ENCODE peak calls at places on chromosomes 12 and 14, in nine cellular contexts. One of them, this sample, is unnamed.

GRCh38 chr12:91746976-91747375 is 398.7 kb downstream of the BTG1 start:
- DNase-seq in stimulated activated CD4-positive, alpha-beta T cell treated with anti-CD3 and anti-CD28 coated beads, Interleukin-2, amount 100 ng/mL, for 24 hours: no peak
- DNase-seq in fibroblast of mammary gland: peak
- DNase-seq in EL: no peak
- DNase-seq in foreskin melanocyte: no peak
- DNase-seq in A549: no peak
- DNase-seq in A172: no peak
- DNase-seq in astrocyte of the spinal cord: no peak
- DNase-seq in BJ: no peak
- DNase-seq in this sample: no peak

GRCh38 chr14:38964630-38965029 is 138.4 kb downstream of the SEC23A start:
- DNase-seq in stimulated activated CD4-positive, alpha-beta T cell treated with anti-CD3 and anti-CD28 coated beads, Interleukin-2, amount 100 ng/mL, for 24 hours: no peak
- DNase-seq in BJ: no peak
- DNase-seq in fibroblast of mammary gland: no peak
- DNase-seq in astrocyte of the spinal cord: peak
- DNase-seq in A172: peak
- DNase-seq in A549: no peak
- DNase-seq in EL: peak
- DNase-seq in foreskin melanocyte: no peak
- DNase-seq in this sample: no peak

GRCh38 chr12:565161-565560 is 98.1 kb downstream of the NINJ2 start:
- DNase-seq in stimulated activated CD4-positive, alpha-beta T cell treated with anti-CD3 and anti-CD28 coated beads, Interleukin-2, amount 100 ng/mL, for 24 hours: no peak
- DNase-seq in A549: no peak
- DNase-seq in EL: no peak
- DNase-seq in foreskin melanocyte: no peak
- DNase-seq in astrocyte of the spinal cord: no peak
- DNase-seq in BJ: no peak
- DNase-seq in A172: no peak
- DNase-seq in fibroblast of mammary gland: no peak
- DNase-seq in this sample: no peak

GRCh38 chr12:20798561-20798960 is 11.9 kb upstream of the SLCO1B3 start:
- DNase-seq in A549: no peak
- DNase-seq in astrocyte of the spinal cord: peak
- DNase-seq in stimulated activated CD4-positive, alpha-beta T cell treated with anti-CD3 and anti-CD28 coated beads, Interleukin-2, amount 100 ng/mL, for 24 hours: no peak
- DNase-seq in A172: peak
- DNase-seq in foreskin melanocyte: no peak
- DNase-seq in BJ: no peak
- DNase-seq in fibroblast of mammary gland: peak
- DNase-seq in EL: peak
- DNase-seq in this sample: no peak

GRCh38 chr12:121963341-121964018 is 45.1 kb downstream of the CFAP251 start:
- DNase-seq in A172: no peak
- DNase-seq in foreskin melanocyte: no peak
- DNase-seq in fibroblast of mammary gland: no peak
- DNase-seq in A549: no peak
- DNase-seq in astrocyte of the spinal cord: no peak
- DNase-seq in BJ: no peak
- DNase-seq in stimulated activated CD4-positive, alpha-beta T cell treated with anti-CD3 and anti-CD28 coated beads, Interleukin-2, amount 100 ng/mL, for 24 hours: no peak
- DNase-seq in EL: no peak
- DNase-seq in this sample: no peak

GRCh38 chr12:77236066-77236465 is 170.7 kb upstream of the E2F7 start:
- DNase-seq in A172: no peak
- DNase-seq in EL: no peak
- DNase-seq in fibroblast of mammary gland: no peak
- DNase-seq in stimulated activated CD4-positive, alpha-beta T cell treated with anti-CD3 and anti-CD28 coated beads, Interleukin-2, amount 100 ng/mL, for 24 hours: no peak
- DNase-seq in BJ: no peak
- DNase-seq in foreskin melanocyte: no peak
- DNase-seq in astrocyte of the spinal cord: peak
- DNase-seq in A549: no peak
- DNase-seq in this sample: peak

GRCh38 chr12:45407188-45407850 is 191.4 kb downstream of the ANO6 start:
- DNase-seq in BJ: no peak
- DNase-seq in astrocyte of the spinal cord: no peak
- DNase-seq in fibroblast of mammary gland: peak
- DNase-seq in A172: peak
- DNase-seq in A549: no peak
- DNase-seq in EL: no peak
- DNase-seq in stimulated activated CD4-positive, alpha-beta T cell treated with anti-CD3 and anti-CD28 coated beads, Interleukin-2, amount 100 ng/mL, for 24 hours: no peak
- DNase-seq in foreskin melanocyte: no peak
- DNase-seq in this sample: no peak

GRCh38 chr14:90567991-90568390 is 171.2 kb downstream of the CALM1 start:
- DNase-seq in A549: no peak
- DNase-seq in astrocyte of the spinal cord: no peak
- DNase-seq in fibroblast of mammary gland: no peak
- DNase-seq in EL: no peak
- DNase-seq in foreskin melanocyte: no peak
- DNase-seq in stimulated activated CD4-positive, alpha-beta T cell treated with anti-CD3 and anti-CD28 coated beads, Interleukin-2, amount 100 ng/mL, for 24 hours: no peak
- DNase-seq in BJ: no peak
- DNase-seq in A172: no peak
- DNase-seq in this sample: no peak

GRCh38 chr14:75032939-75033338 is 18.3 kb downstream of the MLH3 start:
- DNase-seq in BJ: no peak
- DNase-seq in stimulated activated CD4-positive, alpha-beta T cell treated with anti-CD3 and anti-CD28 coated beads, Interleukin-2, amount 100 ng/mL, for 24 hours: no peak
- DNase-seq in foreskin melanocyte: no peak
- DNase-seq in EL: no peak
- DNase-seq in A172: no peak
- DNase-seq in astrocyte of the spinal cord: no peak
- DNase-seq in A549: no peak
- DNase-seq in fibroblast of mammary gland: no peak
- DNase-seq in this sample: no peak

GRCh38 chr14:50318031-50318626 is 6.0 kb downstream of the DMAC2L start:
- DNase-seq in fibroblast of mammary gland: peak
- DNase-seq in astrocyte of the spinal cord: peak
- DNase-seq in EL: peak
- DNase-seq in A549: peak
- DNase-seq in stimulated activated CD4-positive, alpha-beta T cell treated with anti-CD3 and anti-CD28 coated beads, Interleukin-2, amount 100 ng/mL, for 24 hours: no peak
- DNase-seq in BJ: no peak
- DNase-seq in A172: peak
- DNase-seq in foreskin melanocyte: no peak
- DNase-seq in this sample: no peak

GRCh38 chr12:47602330-47602729 is 103.5 kb downstream of the RPAP3 start:
- DNase-seq in astrocyte of the spinal cord: peak
- DNase-seq in fibroblast of mammary gland: no peak
- DNase-seq in stimulated activated CD4-positive, alpha-beta T cell treated with anti-CD3 and anti-CD28 coated beads, Interleukin-2, amount 100 ng/mL, for 24 hours: no peak
- DNase-seq in A549: no peak
- DNase-seq in foreskin melanocyte: no peak
- DNase-seq in BJ: no peak
- DNase-seq in EL: no peak
- DNase-seq in A172: no peak
- DNase-seq in this sample: no peak

GRCh38 chr14:41280745-41281144 is 325.9 kb upstream of the LRFN5 start:
- DNase-seq in fibroblast of mammary gland: peak
- DNase-seq in foreskin melanocyte: no peak
- DNase-seq in EL: no peak
- DNase-seq in stimulated activated CD4-positive, alpha-beta T cell treated with anti-CD3 and anti-CD28 coated beads, Interleukin-2, amount 100 ng/mL, for 24 hours: no peak
- DNase-seq in astrocyte of the spinal cord: peak
- DNase-seq in A549: no peak
- DNase-seq in A172: no peak
- DNase-seq in BJ: no peak
- DNase-seq in this sample: no peak

GRCh38 chr12:123231931-123232330 is 1.0 kb downstream of the MPHOSPH9 start:
- DNase-seq in A172: no peak
- DNase-seq in astrocyte of the spinal cord: no peak
- DNase-seq in foreskin melanocyte: no peak
- DNase-seq in BJ: no peak
- DNase-seq in stimulated activated CD4-positive, alpha-beta T cell treated with anti-CD3 and anti-CD28 coated beads, Interleukin-2, amount 100 ng/mL, for 24 hours: no peak
- DNase-seq in A549: peak
- DNase-seq in EL: peak
- DNase-seq in fibroblast of mammary gland: no peak
- DNase-seq in this sample: no peak

GRCh38 chr14:22836301-22837058 is at the start of gene MMP14:
- DNase-seq in A172: no peak
- DNase-seq in astrocyte of the spinal cord: peak
- DNase-seq in foreskin melanocyte: peak
- DNase-seq in A549: no peak
- DNase-seq in EL: peak
- DNase-seq in stimulated activated CD4-positive, alpha-beta T cell treated with anti-CD3 and anti-CD28 coated beads, Interleukin-2, amount 100 ng/mL, for 24 hours: no peak
- DNase-seq in fibroblast of mammary gland: peak
- DNase-seq in BJ: peak
- DNase-seq in this sample: peak

GRCh38 chr12:124504273-124505000 is 63.0 kb downstream of the NCOR2 start:
- DNase-seq in BJ: no peak
- DNase-seq in astrocyte of the spinal cord: no peak
- DNase-seq in A549: no peak
- DNase-seq in A172: no peak
- DNase-seq in EL: no peak
- DNase-seq in fibroblast of mammary gland: no peak
- DNase-seq in stimulated activated CD4-positive, alpha-beta T cell treated with anti-CD3 and anti-CD28 coated beads, Interleukin-2, amount 100 ng/mL, for 24 hours: no peak
- DNase-seq in foreskin melanocyte: no peak
- DNase-seq in this sample: no peak

GRCh38 chr14:103662029-103662428 is 33.0 kb downstream of the KLC1 start:
- DNase-seq in astrocyte of the spinal cord: no peak
- DNase-seq in BJ: no peak
- DNase-seq in stimulated activated CD4-positive, alpha-beta T cell treated with anti-CD3 and anti-CD28 coated beads, Interleukin-2, amount 100 ng/mL, for 24 hours: no peak
- DNase-seq in foreskin melanocyte: no peak
- DNase-seq in EL: no peak
- DNase-seq in A172: no peak
- DNase-seq in fibroblast of mammary gland: no peak
- DNase-seq in A549: no peak
- DNase-seq in this sample: no peak

GRCh38 chr12:104457746-104458644 is 1.2 kb downstream of the CHST11 start:
- DNase-seq in A549: peak
- DNase-seq in A172: no peak
- DNase-seq in astrocyte of the spinal cord: no peak
- DNase-seq in fibroblast of mammary gland: no peak
- DNase-seq in stimulated activated CD4-positive, alpha-beta T cell treated with anti-CD3 and anti-CD28 coated beads, Interleukin-2, amount 100 ng/mL, for 24 hours: peak
- DNase-seq in BJ: no peak
- DNase-seq in EL: peak
- DNase-seq in foreskin melanocyte: no peak
- DNase-seq in this sample: no peak

GRCh38 chr12:19461986-19462385 is 22.7 kb downstream of the AEBP2 start:
- DNase-seq in EL: no peak
- DNase-seq in A549: no peak
- DNase-seq in foreskin melanocyte: no peak
- DNase-seq in stimulated activated CD4-positive, alpha-beta T cell treated with anti-CD3 and anti-CD28 coated beads, Interleukin-2, amount 100 ng/mL, for 24 hours: no peak
- DNase-seq in BJ: no peak
- DNase-seq in fibroblast of mammary gland: no peak
- DNase-seq in A172: no peak
- DNase-seq in astrocyte of the spinal cord: no peak
- DNase-seq in this sample: no peak

GRCh38 chr12:79844693-79845092 is 90.2 kb downstream of the PPP1R12A start:
- DNase-seq in foreskin melanocyte: peak
- DNase-seq in astrocyte of the spinal cord: peak
- DNase-seq in EL: peak
- DNase-seq in stimulated activated CD4-positive, alpha-beta T cell treated with anti-CD3 and anti-CD28 coated beads, Interleukin-2, amount 100 ng/mL, for 24 hours: no peak
- DNase-seq in A549: peak
- DNase-seq in A172: peak
- DNase-seq in fibroblast of mammary gland: peak
- DNase-seq in BJ: peak
- DNase-seq in this sample: peak

GRCh38 chr14:29926701-29927595 is 699 bp downstream of the PRKD1 start:
- DNase-seq in stimulated activated CD4-positive, alpha-beta T cell treated with anti-CD3 and anti-CD28 coated beads, Interleukin-2, amount 100 ng/mL, for 24 hours: no peak
- DNase-seq in A172: no peak
- DNase-seq in EL: peak
- DNase-seq in astrocyte of the spinal cord: peak
- DNase-seq in foreskin melanocyte: peak
- DNase-seq in BJ: no peak
- DNase-seq in A549: peak
- DNase-seq in fibroblast of mammary gland: peak
- DNase-seq in this sample: no peak

GRCh38 chr14:75418779-75419768 is 8.7 kb upstream of the JDP2 start:
- DNase-seq in A172: no peak
- DNase-seq in EL: no peak
- DNase-seq in A549: no peak
- DNase-seq in foreskin melanocyte: no peak
- DNase-seq in BJ: no peak
- DNase-seq in stimulated activated CD4-positive, alpha-beta T cell treated with anti-CD3 and anti-CD28 coated beads, Interleukin-2, amount 100 ng/mL, for 24 hours: peak
- DNase-seq in fibroblast of mammary gland: no peak
- DNase-seq in astrocyte of the spinal cord: no peak
- DNase-seq in this sample: no peak

GRCh38 chr12:85725991-85726390 is 110.2 kb downstream of the RASSF9 start:
- DNase-seq in BJ: no peak
- DNase-seq in A549: no peak
- DNase-seq in astrocyte of the spinal cord: no peak
- DNase-seq in foreskin melanocyte: no peak
- DNase-seq in A172: no peak
- DNase-seq in EL: no peak
- DNase-seq in fibroblast of mammary gland: peak
- DNase-seq in stimulated activated CD4-positive, alpha-beta T cell treated with anti-CD3 and anti-CD28 coated beads, Interleukin-2, amount 100 ng/mL, for 24 hours: no peak
- DNase-seq in this sample: no peak

GRCh38 chr12:113155641-113156040 is 6.1 kb downstream of the CFAP73 start:
- DNase-seq in fibroblast of mammary gland: no peak
- DNase-seq in A549: no peak
- DNase-seq in foreskin melanocyte: no peak
- DNase-seq in astrocyte of the spinal cord: no peak
- DNase-seq in stimulated activated CD4-positive, alpha-beta T cell treated with anti-CD3 and anti-CD28 coated beads, Interleukin-2, amount 100 ng/mL, for 24 hours: no peak
- DNase-seq in EL: no peak
- DNase-seq in BJ: no peak
- DNase-seq in A172: no peak
- DNase-seq in this sample: no peak

GRCh38 chr12:27711312-27711682 is 665 bp downstream of the MRPS35 start:
- DNase-seq in BJ: no peak
- DNase-seq in stimulated activated CD4-positive, alpha-beta T cell treated with anti-CD3 and anti-CD28 coated beads, Interleukin-2, amount 100 ng/mL, for 24 hours: peak
- DNase-seq in foreskin melanocyte: no peak
- DNase-seq in A549: no peak
- DNase-seq in fibroblast of mammary gland: no peak
- DNase-seq in A172: peak
- DNase-seq in EL: peak
- DNase-seq in astrocyte of the spinal cord: peak
- DNase-seq in this sample: peak

GRCh38 chr14:89270439-89271227 is 146.4 kb downstream of the FOXN3 start:
- DNase-seq in A549: no peak
- DNase-seq in EL: no peak
- DNase-seq in fibroblast of mammary gland: no peak
- DNase-seq in astrocyte of the spinal cord: no peak
- DNase-seq in BJ: no peak
- DNase-seq in stimulated activated CD4-positive, alpha-beta T cell treated with anti-CD3 and anti-CD28 coated beads, Interleukin-2, amount 100 ng/mL, for 24 hours: no peak
- DNase-seq in A172: no peak
- DNase-seq in foreskin melanocyte: no peak
- DNase-seq in this sample: no peak

GRCh38 chr14:33768458-33768830 is 182.4 kb downstream of the EGLN3 start:
- DNase-seq in astrocyte of the spinal cord: no peak
- DNase-seq in fibroblast of mammary gland: peak
- DNase-seq in foreskin melanocyte: no peak
- DNase-seq in BJ: no peak
- DNase-seq in EL: no peak
- DNase-seq in stimulated activated CD4-positive, alpha-beta T cell treated with anti-CD3 and anti-CD28 coated beads, Interleukin-2, amount 100 ng/mL, for 24 hours: no peak
- DNase-seq in A172: no peak
- DNase-seq in A549: no peak
- DNase-seq in this sample: peak

GRCh38 chr14:22517117-22517720 is 71.8 kb downstream of the DAD1 start:
- DNase-seq in A549: no peak
- DNase-seq in fibroblast of mammary gland: no peak
- DNase-seq in foreskin melanocyte: no peak
- DNase-seq in A172: no peak
- DNase-seq in BJ: no peak
- DNase-seq in stimulated activated CD4-positive, alpha-beta T cell treated with anti-CD3 and anti-CD28 coated beads, Interleukin-2, amount 100 ng/mL, for 24 hours: no peak
- DNase-seq in EL: no peak
- DNase-seq in astrocyte of the spinal cord: no peak
- DNase-seq in this sample: no peak

GRCh38 chr12:88453323-88453722 is 126.9 kb downstream of the KITLG start:
- DNase-seq in A549: no peak
- DNase-seq in EL: peak
- DNase-seq in fibroblast of mammary gland: peak
- DNase-seq in BJ: no peak
- DNase-seq in foreskin melanocyte: no peak
- DNase-seq in A172: no peak
- DNase-seq in astrocyte of the spinal cord: peak
- DNase-seq in stimulated activated CD4-positive, alpha-beta T cell treated with anti-CD3 and anti-CD28 coated beads, Interleukin-2, amount 100 ng/mL, for 24 hours: no peak
- DNase-seq in this sample: no peak

GRCh38 chr12:45794422-45794821 is 64.9 kb downstream of the ARID2 start:
- DNase-seq in A172: no peak
- DNase-seq in astrocyte of the spinal cord: no peak
- DNase-seq in EL: no peak
- DNase-seq in foreskin melanocyte: no peak
- DNase-seq in fibroblast of mammary gland: no peak
- DNase-seq in BJ: no peak
- DNase-seq in A549: no peak
- DNase-seq in stimulated activated CD4-positive, alpha-beta T cell treated with anti-CD3 and anti-CD28 coated beads, Interleukin-2, amount 100 ng/mL, for 24 hours: no peak
- DNase-seq in this sample: no peak

GRCh38 chr12:53061404-53062010 is 11.6 kb downstream of the TNS2 start:
- DNase-seq in A549: peak
- DNase-seq in astrocyte of the spinal cord: no peak
- DNase-seq in foreskin melanocyte: no peak
- DNase-seq in A172: peak
- DNase-seq in fibroblast of mammary gland: no peak
- DNase-seq in BJ: no peak
- DNase-seq in EL: no peak
- DNase-seq in stimulated activated CD4-positive, alpha-beta T cell treated with anti-CD3 and anti-CD28 coated beads, Interleukin-2, amount 100 ng/mL, for 24 hours: no peak
- DNase-seq in this sample: no peak

GRCh38 chr12:93978553-93978952 is 169.8 kb upstream of the PLXNC1 start:
- DNase-seq in A549: no peak
- DNase-seq in astrocyte of the spinal cord: peak
- DNase-seq in BJ: peak
- DNase-seq in fibroblast of mammary gland: peak
- DNase-seq in EL: peak
- DNase-seq in foreskin melanocyte: peak
- DNase-seq in stimulated activated CD4-positive, alpha-beta T cell treated with anti-CD3 and anti-CD28 coated beads, Interleukin-2, amount 100 ng/mL, for 24 hours: no peak
- DNase-seq in A172: no peak
- DNase-seq in this sample: peak